ENCODE peak calls at places on chromosomes 13 and 19, in four cellular contexts. One of them, this sample, is unnamed.

GRCh38 chr13:78862460-78862859 is 203.5 kb upstream of the OBI1 start:
- DNase-seq in prostate gland: no peak
- DNase-seq in transverse colon: no peak
- DNase-seq in HepG2: no peak
- DNase-seq in this sample: no peak

GRCh38 chr19:18710986-18711751 is 27.7 kb downstream of the CRTC1 start:
- DNase-seq in prostate gland: no peak
- DNase-seq in transverse colon: no peak
- DNase-seq in HepG2: no peak
- DNase-seq in this sample: no peak

GRCh38 chr13:63436288-63436687 is 2020.6 kb upstream of the PCDH20 start:
- DNase-seq in prostate gland: no peak
- DNase-seq in transverse colon: no peak
- DNase-seq in HepG2: no peak
- DNase-seq in this sample: no peak

GRCh38 chr13:105572401-105572800 is 963.1 kb downstream of the EFNB2 start:
- DNase-seq in prostate gland: no peak
- DNase-seq in transverse colon: no peak
- DNase-seq in HepG2: no peak
- DNase-seq in this sample: no peak

GRCh38 chr13:95605426-95606125 is 38.9 kb downstream of the DZIP1 start:
- DNase-seq in prostate gland: no peak
- DNase-seq in transverse colon: no peak
- DNase-seq in HepG2: no peak
- DNase-seq in this sample: no peak

GRCh38 chr19:32022946-32023832 is 322.2 kb upstream of the ZNF507 start:
- DNase-seq in prostate gland: peak; percentile 53
- DNase-seq in transverse colon: no peak
- DNase-seq in HepG2: peak; percentile 18
- DNase-seq in this sample: no peak

GRCh38 chr19:54160182-54160811 is 776 bp upstream of the LENG1 start:
- DNase-seq in prostate gland: no peak
- DNase-seq in transverse colon: no peak
- DNase-seq in HepG2: no peak
- DNase-seq in this sample: no peak

GRCh38 chr19:50264483-50265186 is 61.2 kb downstream of the MYH14 start:
- DNase-seq in prostate gland: no peak
- DNase-seq in transverse colon: no peak
- DNase-seq in HepG2: peak; percentile 45
- DNase-seq in this sample: no peak

GRCh38 chr19:44930088-44930487 is 11.9 kb upstream of the APOC4 start:
- DNase-seq in prostate gland: no peak
- DNase-seq in transverse colon: no peak
- DNase-seq in HepG2: no peak
- DNase-seq in this sample: no peak

GRCh38 chr19:45782820-45783785 is 813 bp upstream of the DMPK start:
- DNase-seq in prostate gland: peak; percentile 65
- DNase-seq in transverse colon: peak; percentile 52
- DNase-seq in HepG2: no peak
- DNase-seq in this sample: peak; percentile 75

GRCh38 chr13:48580185-48580803 is 47.4 kb upstream of the RCBTB2 start:
- DNase-seq in prostate gland: peak; percentile 79
- DNase-seq in transverse colon: peak; percentile 84
- DNase-seq in HepG2: peak; percentile 52
- DNase-seq in this sample: peak; percentile 63

GRCh38 chr13:106505295-106505694 is 30.2 kb downstream of the EFNB2 start:
- DNase-seq in prostate gland: no peak
- DNase-seq in transverse colon: no peak
- DNase-seq in HepG2: no peak
- DNase-seq in this sample: no peak

GRCh38 chr13:78658630-78659449 is at the start of gene OBI1:
- DNase-seq in prostate gland: peak; percentile 92
- DNase-seq in transverse colon: peak; percentile 95
- DNase-seq in HepG2: peak; percentile 76
- DNase-seq in this sample: peak; percentile 84

GRCh38 chr19:41746593-41747227 is 8.6 kb upstream of the CEACAM6 start:
- DNase-seq in prostate gland: peak; percentile 53
- DNase-seq in transverse colon: peak; percentile 78
- DNase-seq in HepG2: peak; percentile 29
- DNase-seq in this sample: no peak

GRCh38 chr13:55199132-55199531 is 1941.6 kb upstream of the PRR20A start:
- DNase-seq in prostate gland: no peak
- DNase-seq in transverse colon: no peak
- DNase-seq in HepG2: peak; percentile 0
- DNase-seq in this sample: no peak

GRCh38 chr19:18223860-18224524 is 2.2 kb downstream of the PDE4C start:
- DNase-seq in prostate gland: no peak
- DNase-seq in transverse colon: peak; percentile 49
- DNase-seq in HepG2: peak; percentile 63
- DNase-seq in this sample: no peak

GRCh38 chr19:5321851-5322681 is 18.5 kb downstream of the PTPRS start:
- DNase-seq in prostate gland: no peak
- DNase-seq in transverse colon: peak; percentile 29
- DNase-seq in HepG2: no peak
- DNase-seq in this sample: no peak

GRCh38 chr13:34967851-34968562 is 25.9 kb downstream of the NBEA start:
- DNase-seq in prostate gland: no peak
- DNase-seq in transverse colon: no peak
- DNase-seq in HepG2: no peak
- DNase-seq in this sample: no peak

GRCh38 chr19:10565028-10565566 is 713 bp downstream of the KRI1 start:
- DNase-seq in prostate gland: no peak
- DNase-seq in transverse colon: peak; percentile 55
- DNase-seq in HepG2: no peak
- DNase-seq in this sample: no peak

GRCh38 chr13:78978381-78978998 is 319.5 kb upstream of the OBI1 start:
- DNase-seq in prostate gland: peak; percentile 35
- DNase-seq in transverse colon: peak; percentile 11
- DNase-seq in HepG2: peak; percentile 50
- DNase-seq in this sample: no peak

GRCh38 chr19:42285546-42285945 is 16.4 kb upstream of the PRR19 start:
- DNase-seq in prostate gland: no peak
- DNase-seq in transverse colon: no peak
- DNase-seq in HepG2: no peak
- DNase-seq in this sample: no peak

DNA sequence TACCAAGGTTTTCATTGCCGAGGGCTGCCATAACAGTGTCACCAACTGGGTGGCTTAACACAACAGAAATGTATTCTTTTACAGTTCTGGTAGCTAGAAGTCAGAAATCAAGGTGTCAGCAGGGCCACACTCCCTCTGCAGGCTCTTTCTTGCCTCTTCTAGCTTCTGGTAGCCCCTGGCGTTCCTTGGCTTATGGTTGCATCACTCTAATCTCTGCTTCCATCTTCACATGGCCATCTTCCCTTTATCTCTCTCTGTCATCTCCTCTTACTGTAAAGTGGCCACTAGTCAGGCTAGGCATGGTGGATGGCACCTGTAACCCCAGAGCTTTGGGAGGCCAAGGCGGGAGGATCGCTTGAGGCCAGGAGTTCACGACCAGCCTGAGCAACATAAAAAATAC is 38.0 kb upstream of the MRI1 start:
- DNase-seq in prostate gland: no peak
- DNase-seq in transverse colon: no peak
- DNase-seq in HepG2: no peak
- DNase-seq in this sample: no peak
- TF ChIP-seq POLR2AphosphoS5 in prostate gland: no peak
- TF ChIP-seq POLR2AphosphoS5 in transverse colon: no peak
- TF ChIP-seq POLR2AphosphoS5 in HepG2: no peak
- TF ChIP-seq POLR2AphosphoS5 in this sample: no peak

DNA sequence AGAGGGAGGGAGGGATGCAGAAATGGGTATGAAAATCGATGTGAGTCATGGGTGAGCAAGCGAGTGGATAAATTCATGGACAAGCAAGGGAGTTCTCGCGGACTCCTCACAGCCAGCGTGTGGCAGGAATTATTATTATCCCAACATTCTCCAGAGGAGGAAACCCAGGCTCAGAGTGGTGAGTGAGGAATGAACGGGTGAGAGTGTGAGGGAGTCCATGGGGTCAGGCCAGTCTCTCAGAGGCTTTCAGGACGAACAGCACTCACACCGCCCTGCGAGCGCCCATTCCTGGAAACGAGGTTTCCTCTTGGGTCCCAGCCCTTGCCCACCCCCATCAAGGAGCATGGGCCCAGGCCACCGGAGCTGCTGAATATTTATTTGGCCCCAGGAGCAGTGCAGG is 6.3 kb upstream of the DNAAF3 start:
- DNase-seq in prostate gland: no peak
- DNase-seq in transverse colon: no peak
- DNase-seq in HepG2: no peak
- DNase-seq in this sample: no peak
- H3K27ac ChIP-seq in prostate gland: no peak overlapping the region
- H3K27ac ChIP-seq in transverse colon: no peak overlapping the region
- H3K27ac ChIP-seq in HepG2: no peak overlapping the region
- H3K27ac ChIP-seq in this sample: no peak overlapping the region

GRCh38 chr19:13980340-13980739 is 25.8 kb downstream of the RFX1 start:
- DNase-seq in prostate gland: no peak
- DNase-seq in transverse colon: no peak
- DNase-seq in HepG2: no peak
- DNase-seq in this sample: no peak

GRCh38 chr19:13978721-13979191 is 26.4 kb downstream of the DCAF15 start:
- DNase-seq in prostate gland: no peak
- DNase-seq in transverse colon: no peak
- DNase-seq in HepG2: no peak
- DNase-seq in this sample: no peak

GRCh38 chr19:13978306-13978705 is 26.0 kb downstream of the DCAF15 start:
- DNase-seq in prostate gland: peak; percentile 81
- DNase-seq in transverse colon: peak; percentile 81
- DNase-seq in HepG2: no peak
- DNase-seq in this sample: peak; percentile 69

GRCh38 chr19:13979686-13980085 is 26.4 kb downstream of the RFX1 start:
- DNase-seq in prostate gland: no peak
- DNase-seq in transverse colon: no peak
- DNase-seq in HepG2: no peak
- DNase-seq in this sample: no peak

DNA sequence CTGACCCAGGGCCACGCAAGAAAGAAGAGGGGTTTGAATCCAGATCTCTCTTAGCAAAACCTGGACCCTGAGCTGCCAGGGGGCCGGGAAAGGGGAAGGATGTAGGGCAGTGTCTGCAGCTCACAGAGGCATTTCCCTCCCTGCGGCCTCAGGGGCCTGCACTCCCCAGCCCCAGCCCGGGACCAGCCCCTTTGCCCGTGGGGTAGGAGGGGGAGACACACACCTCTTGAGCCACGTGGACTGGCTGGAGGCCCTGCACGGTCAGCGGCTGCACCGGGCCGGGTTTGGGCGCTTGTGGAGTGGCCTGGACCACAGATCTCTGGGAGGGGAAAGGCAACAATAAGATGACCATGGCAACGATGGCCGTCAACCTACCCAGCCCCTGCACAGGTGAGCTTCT is 26.9 kb downstream of the RFX1 start:
- DNase-seq in prostate gland: no peak
- DNase-seq in transverse colon: no peak
- DNase-seq in HepG2: no peak
- DNase-seq in this sample: no peak
- H3K4me3 ChIP-seq in prostate gland: peak overlapping the region; percentile 47
- H3K4me3 ChIP-seq in transverse colon: peak overlapping the region; percentile 52
- H3K4me3 ChIP-seq in HepG2: no peak overlapping the region
- H3K4me3 ChIP-seq in this sample: peak overlapping the region; percentile 41

GRCh38 chr19:795691-796581 is 1.3 kb upstream of the PTBP1 start:
- DNase-seq in prostate gland: no peak
- DNase-seq in transverse colon: no peak
- DNase-seq in HepG2: no peak
- DNase-seq in this sample: no peak

GRCh38 chr19:796692-797527 is at the start of gene PTBP1:
- DNase-seq in prostate gland: peak; percentile 100
- DNase-seq in transverse colon: peak; percentile 100
- DNase-seq in HepG2: peak; percentile 99
- DNase-seq in this sample: peak; percentile 100

GRCh38 chr19:798415-799075 is 1.3 kb downstream of the PTBP1 start:
- DNase-seq in prostate gland: no peak
- DNase-seq in transverse colon: peak; percentile 77
- DNase-seq in HepG2: peak; percentile 43
- DNase-seq in this sample: no peak

GRCh38 chr19:799076-799881 is 2.0 kb downstream of the PTBP1 start:
- DNase-seq in prostate gland: no peak
- DNase-seq in transverse colon: peak; percentile 37
- DNase-seq in HepG2: peak; percentile 55
- DNase-seq in this sample: no peak

GRCh38 chr19:797528-798414 is 519 bp downstream of the PTBP1 start:
- DNase-seq in prostate gland: peak; percentile 81
- DNase-seq in transverse colon: peak; percentile 93
- DNase-seq in HepG2: peak; percentile 78
- DNase-seq in this sample: peak; percentile 87
- TF ChIP-seq POLR2AphosphoS5 in prostate gland: no peak
- TF ChIP-seq POLR2AphosphoS5 in transverse colon: no peak
- TF ChIP-seq POLR2AphosphoS5 in HepG2: no peak
- TF ChIP-seq POLR2AphosphoS5 in this sample: no peak

GRCh38 chr19:39145180-39145953 is 19.8 kb downstream of the PAK4 start:
- DNase-seq in prostate gland: peak; percentile 64
- DNase-seq in transverse colon: peak; percentile 45
- DNase-seq in HepG2: peak; percentile 86
- DNase-seq in this sample: peak; percentile 59
- H3K27ac ChIP-seq in prostate gland: peak overlapping the region; percentile 80
- H3K27ac ChIP-seq in transverse colon: peak overlapping the region; percentile 73
- H3K27ac ChIP-seq in HepG2: peak overlapping the region; percentile 89
- H3K27ac ChIP-seq in this sample: peak overlapping the region; percentile 86

DNA sequence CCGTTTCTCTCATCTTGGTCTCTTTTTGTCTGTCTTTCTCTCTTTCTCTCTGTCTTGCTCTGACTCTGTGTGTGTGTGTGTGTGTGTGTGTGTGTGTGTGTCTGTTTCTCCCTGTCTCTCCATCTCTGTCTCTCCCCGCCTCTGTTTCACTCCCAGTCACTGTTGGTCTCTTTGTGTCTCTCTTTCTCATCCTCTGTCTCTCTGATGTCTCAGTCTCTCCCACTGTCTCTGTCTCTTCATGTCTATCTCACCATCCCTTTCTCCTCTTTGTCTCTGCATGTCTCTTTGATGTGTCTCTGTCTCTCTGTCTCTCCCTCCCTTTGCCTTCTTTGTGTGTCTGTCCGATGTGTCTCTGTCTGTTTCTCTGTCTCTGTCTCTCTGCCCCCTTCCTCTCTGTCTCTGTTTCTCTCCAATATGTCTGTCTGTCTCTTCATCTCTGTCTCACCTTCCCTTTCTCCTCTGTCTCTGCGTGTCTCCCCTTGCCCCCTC is 2.5 kb downstream of the NFIC start:
- DNase-seq in prostate gland: no peak
- DNase-seq in transverse colon: no peak
- DNase-seq in HepG2: no peak
- DNase-seq in this sample: no peak
- H3K4me3 ChIP-seq in prostate gland: peak overlapping the region; percentile 99
- H3K4me3 ChIP-seq in transverse colon: peak overlapping the region; percentile 77
- H3K4me3 ChIP-seq in HepG2: no peak overlapping the region
- H3K4me3 ChIP-seq in this sample: peak overlapping the region; percentile 89

GRCh38 chr19:40724848-40725247 is 7.9 kb downstream of the ITPKC start:
- DNase-seq in prostate gland: no peak
- DNase-seq in transverse colon: no peak
- DNase-seq in HepG2: no peak
- DNase-seq in this sample: no peak
- TF ChIP-seq POLR2AphosphoS5 in prostate gland: no peak
- TF ChIP-seq POLR2AphosphoS5 in transverse colon: no peak
- TF ChIP-seq POLR2AphosphoS5 in HepG2: no peak
- TF ChIP-seq POLR2AphosphoS5 in this sample: no peak